ENCODE peak calls at places on chromosomes 1 and 21, in five cellular contexts. One of them, this sample, is unnamed.

GRCh38 chr1:226404063-226404903 is 3.6 kb downstream of the PARP1 start:
- DNase-seq in colonic mucosa: no peak
- DNase-seq in upper lobe of right lung: no peak
- DNase-seq in heart left ventricle: no peak
- DNase-seq in AG04450: no peak
- DNase-seq in this sample: no peak

GRCh38 chr1:208787219-208787618 is 543.0 kb upstream of the PLXNA2 start:
- DNase-seq in colonic mucosa: no peak
- DNase-seq in upper lobe of right lung: no peak
- DNase-seq in heart left ventricle: no peak
- DNase-seq in AG04450: no peak
- DNase-seq in this sample: no peak

GRCh38 chr21:27759091-27759659 is 792.3 kb upstream of the ADAMTS5 start:
- DNase-seq in colonic mucosa: peak; percentile 32
- DNase-seq in upper lobe of right lung: peak; percentile 66
- DNase-seq in heart left ventricle: peak; percentile 60
- DNase-seq in AG04450: no peak
- DNase-seq in this sample: no peak

GRCh38 chr1:32247983-32248889 is 1.2 kb downstream of the FAM167B start:
- DNase-seq in colonic mucosa: peak; percentile 93
- DNase-seq in upper lobe of right lung: peak; percentile 92
- DNase-seq in heart left ventricle: peak; percentile 94
- DNase-seq in AG04450: peak; percentile 27
- DNase-seq in this sample: peak; percentile 28

GRCh38 chr1:101652476-101652875 is 344.2 kb downstream of the OLFM3 start:
- DNase-seq in colonic mucosa: no peak
- DNase-seq in upper lobe of right lung: no peak
- DNase-seq in heart left ventricle: no peak
- DNase-seq in AG04450: no peak
- DNase-seq in this sample: no peak

GRCh38 chr1:14412235-14412634 is 186.2 kb upstream of the KAZN start:
- DNase-seq in colonic mucosa: no peak
- DNase-seq in upper lobe of right lung: no peak
- DNase-seq in heart left ventricle: no peak
- DNase-seq in AG04450: no peak
- DNase-seq in this sample: no peak

GRCh38 chr1:109508001-109508872 is 1.3 kb downstream of the AMIGO1 start:
- DNase-seq in colonic mucosa: no peak
- DNase-seq in upper lobe of right lung: no peak
- DNase-seq in heart left ventricle: no peak
- DNase-seq in AG04450: no peak
- DNase-seq in this sample: no peak

GRCh38 chr1:114536043-114536442 is 25.0 kb upstream of the TRIM33 start:
- DNase-seq in colonic mucosa: no peak
- DNase-seq in upper lobe of right lung: no peak
- DNase-seq in heart left ventricle: no peak
- DNase-seq in AG04450: no peak
- DNase-seq in this sample: no peak

GRCh38 chr1:55813619-55814018 is 598.5 kb upstream of the USP24 start:
- DNase-seq in colonic mucosa: peak; percentile 22
- DNase-seq in upper lobe of right lung: no peak
- DNase-seq in heart left ventricle: no peak
- DNase-seq in AG04450: peak; percentile 63
- DNase-seq in this sample: peak; percentile 69

GRCh38 chr1:156677616-156678596 is 699 bp upstream of the NES start:
- DNase-seq in colonic mucosa: peak; percentile 59
- DNase-seq in upper lobe of right lung: no peak
- DNase-seq in heart left ventricle: peak; percentile 83
- DNase-seq in AG04450: no peak
- DNase-seq in this sample: peak; percentile 68

GRCh38 chr1:10561955-10562354 is 87.2 kb downstream of the PEX14 start:
- DNase-seq in colonic mucosa: no peak
- DNase-seq in upper lobe of right lung: no peak
- DNase-seq in heart left ventricle: no peak
- DNase-seq in AG04450: no peak
- DNase-seq in this sample: no peak

GRCh38 chr1:46991083-46991923 is 32.2 kb upstream of the CYP4X1 start:
- DNase-seq in colonic mucosa: no peak
- DNase-seq in upper lobe of right lung: no peak
- DNase-seq in heart left ventricle: no peak
- DNase-seq in AG04450: no peak
- DNase-seq in this sample: no peak

GRCh38 chr1:153217212-153217611 is at the start of gene PRR9:
- DNase-seq in colonic mucosa: no peak
- DNase-seq in upper lobe of right lung: no peak
- DNase-seq in heart left ventricle: no peak
- DNase-seq in AG04450: no peak
- DNase-seq in this sample: no peak

GRCh38 chr1:167043752-167044488 is 46.3 kb downstream of the GPA33 start:
- DNase-seq in colonic mucosa: peak; percentile 85
- DNase-seq in upper lobe of right lung: peak; percentile 91
- DNase-seq in heart left ventricle: peak; percentile 81
- DNase-seq in AG04450: no peak
- DNase-seq in this sample: peak; percentile 33

GRCh38 chr1:92834617-92835016 is 2.8 kb downstream of the RPL5 start:
- DNase-seq in colonic mucosa: no peak
- DNase-seq in upper lobe of right lung: no peak
- DNase-seq in heart left ventricle: no peak
- DNase-seq in AG04450: no peak
- DNase-seq in this sample: no peak
- H3K4me3 ChIP-seq in colonic mucosa: no peak overlapping the region
- H3K4me3 ChIP-seq in upper lobe of right lung: no peak overlapping the region
- H3K4me3 ChIP-seq in heart left ventricle: no peak overlapping the region
- H3K4me3 ChIP-seq in AG04450: peak overlapping the region; percentile 23
- H3K4me3 ChIP-seq in this sample: no peak overlapping the region

GRCh38 chr1:24293392-24294227 is 25.5 kb upstream of the GRHL3 start:
- DNase-seq in colonic mucosa: no peak
- DNase-seq in upper lobe of right lung: no peak
- DNase-seq in heart left ventricle: no peak
- DNase-seq in AG04450: no peak
- DNase-seq in this sample: no peak
- H3K27ac ChIP-seq in colonic mucosa: peak overlapping the region; percentile 49
- H3K27ac ChIP-seq in upper lobe of right lung: peak overlapping the region; percentile 63
- H3K27ac ChIP-seq in heart left ventricle: no peak overlapping the region
- H3K27ac ChIP-seq in AG04450: peak overlapping the region; percentile 98
- H3K27ac ChIP-seq in this sample: peak overlapping the region; percentile 55

DNA sequence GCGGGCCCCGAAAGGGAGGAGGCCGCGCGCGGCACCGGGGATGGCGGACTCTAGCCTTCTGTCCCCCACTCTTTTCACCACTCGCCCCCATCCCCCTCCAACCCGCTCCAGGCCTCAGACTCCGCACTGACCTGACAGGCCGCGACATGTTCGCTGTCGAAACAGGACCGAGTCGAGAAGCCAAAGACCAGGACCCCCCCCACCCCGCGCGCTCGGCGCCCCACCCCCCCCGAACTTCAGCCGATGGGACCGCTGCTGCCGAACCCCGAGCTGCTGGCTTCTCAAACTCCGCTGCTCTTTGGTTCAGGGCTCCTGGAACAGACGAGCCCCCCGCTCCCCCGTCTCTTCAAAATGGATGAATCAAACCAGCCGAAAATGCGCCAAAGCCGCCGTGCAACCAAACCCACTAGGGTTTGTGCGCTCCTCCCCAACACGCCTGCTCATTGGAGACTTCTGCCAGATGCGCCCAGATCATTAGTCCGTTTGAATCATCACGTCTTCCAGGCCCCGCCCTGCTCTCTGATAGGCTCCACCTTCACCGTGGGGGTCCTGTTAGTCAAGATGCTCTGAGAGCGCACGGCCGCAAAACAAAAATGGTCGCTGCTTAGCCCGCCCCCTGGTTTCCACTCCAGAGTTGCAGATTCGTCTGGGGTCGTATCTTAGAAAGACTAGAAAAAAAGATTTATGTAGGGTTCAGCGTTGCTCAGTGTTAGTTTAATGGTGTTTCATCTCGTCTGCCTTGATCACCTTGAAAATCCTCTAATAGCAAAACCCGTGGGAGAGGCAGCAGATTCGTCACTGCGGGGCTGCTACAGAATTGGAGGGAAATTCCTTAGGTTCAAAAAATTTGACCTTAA is at the start of gene NUCKS1:
- DNase-seq in colonic mucosa: peak; percentile 98
- DNase-seq in upper lobe of right lung: peak; percentile 98
- DNase-seq in heart left ventricle: peak; percentile 98
- DNase-seq in AG04450: peak; percentile 99
- DNase-seq in this sample: peak; percentile 97
- TF ChIP-seq CTCF in colonic mucosa: no peak
- TF ChIP-seq CTCF in upper lobe of right lung: peak; percentile 12
- TF ChIP-seq CTCF in heart left ventricle: no peak
- TF ChIP-seq CTCF in AG04450: peak; percentile 42
- TF ChIP-seq CTCF in this sample: no peak

GRCh38 chr1:35605071-35605881 is 32.2 kb downstream of the TFAP2E start:
- DNase-seq in colonic mucosa: no peak
- DNase-seq in upper lobe of right lung: no peak
- DNase-seq in heart left ventricle: no peak
- DNase-seq in AG04450: no peak
- DNase-seq in this sample: no peak
- H3K4me3 ChIP-seq in colonic mucosa: no peak overlapping the region
- H3K4me3 ChIP-seq in upper lobe of right lung: no peak overlapping the region
- H3K4me3 ChIP-seq in heart left ventricle: no peak overlapping the region
- H3K4me3 ChIP-seq in AG04450: no peak overlapping the region
- H3K4me3 ChIP-seq in this sample: no peak overlapping the region

GRCh38 chr1:169124459-169124858 is 18.0 kb downstream of the ATP1B1 start:
- DNase-seq in colonic mucosa: no peak
- DNase-seq in upper lobe of right lung: no peak
- DNase-seq in heart left ventricle: no peak
- DNase-seq in AG04450: no peak
- DNase-seq in this sample: no peak
- H3K27ac ChIP-seq in colonic mucosa: no peak overlapping the region
- H3K27ac ChIP-seq in upper lobe of right lung: no peak overlapping the region
- H3K27ac ChIP-seq in heart left ventricle: no peak overlapping the region
- H3K27ac ChIP-seq in AG04450: no peak overlapping the region
- H3K27ac ChIP-seq in this sample: peak overlapping the region; percentile 53

This sample was measured in gastrocnemius medialis.